ENCODE peak calls at places on chromosomes 6 and 20, in six cellular contexts. A, K, J, P, C and N are unnamed samples.

GRCh38 chr6:109393882-109394281 is 11.6 kb upstream of the CD164 start:
- DNase-seq in A (no peak), K (no peak), J (peak; percentile 22), P (no peak), C (no peak), N (no peak)

GRCh38 chr20:25057234-25058050 is 497 bp downstream of the ACSS1 start:
- DNase-seq in A (peak; percentile 85), K (peak; percentile 75), J (peak; percentile 19), P (peak; percentile 71), C (peak; percentile 59), N (peak; percentile 62)

GRCh38 chr6:73672290-73672689 is 18.5 kb upstream of the SLC17A5 start:
- DNase-seq in A (no peak), K (no peak), J (no peak), P (no peak), C (no peak), N (no peak)

GRCh38 chr6:56642366-56643261 is at the start of gene DST:
- DNase-seq in A (no peak), K (no peak), J (peak; percentile 95), P (no peak), C (no peak), N (no peak)

GRCh38 chr20:59645316-59645715 is 41.0 kb downstream of the PHACTR3 start:
- DNase-seq in A (no peak), K (no peak), J (no peak), P (no peak), C (no peak), N (no peak)

GRCh38 chr6:996271-996852 is 303.4 kb upstream of the EXOC2 start:
- DNase-seq in A (no peak), K (peak; percentile 46), J (no peak), P (no peak), C (no peak), N (no peak)

GRCh38 chr6:112035446-112035845 is 18.5 kb upstream of the CCN6 start:
- DNase-seq in A (no peak), K (no peak), J (no peak), P (no peak), C (no peak), N (no peak)

GRCh38 chr20:646868-647233 is 6.1 kb downstream of the SRXN1 start:
- DNase-seq in A (no peak), K (no peak), J (no peak), P (no peak), C (no peak), N (no peak)

GRCh38 chr6:140979642-140980091 is 1153.1 kb upstream of the GJE1 start:
- DNase-seq in A (no peak), K (peak; percentile 7), J (peak; percentile 89), P (no peak), C (no peak), N (no peak)

GRCh38 chr6:81786159-81786558 is 33.7 kb upstream of the TENT5A start:
- DNase-seq in A (no peak), K (no peak), J (no peak), P (no peak), C (no peak), N (no peak)

GRCh38 chr20:14544688-14545087 is 207.3 kb upstream of the FLRT3 start:
- DNase-seq in A (no peak), K (no peak), J (no peak), P (no peak), C (no peak), N (no peak)

GRCh38 chr6:16206595-16207037 is 31.8 kb upstream of the GMPR start:
- DNase-seq in A (peak; percentile 26), K (peak; percentile 73), J (peak; percentile 87), P (peak; percentile 67), C (no peak), N (peak; percentile 2)

GRCh38 chr6:21831531-21832291 is 238.2 kb downstream of the SOX4 start:
- DNase-seq in A (no peak), K (no peak), J (peak; percentile 55), P (peak; percentile 54), C (no peak), N (no peak)

GRCh38 chr6:20173833-20174796 is 38.2 kb downstream of the MBOAT1 start:
- DNase-seq in A (no peak), K (no peak), J (no peak), P (no peak), C (no peak), N (no peak)

GRCh38 chr20:56409946-56410345 is 2.1 kb upstream of the CASS4 start:
- DNase-seq in A (no peak), K (no peak), J (no peak), P (no peak), C (no peak), N (no peak)

GRCh38 chr20:56412473-56412790 is 372 bp downstream of the CASS4 start:
- DNase-seq in A (no peak), K (no peak), J (no peak), P (no peak), C (no peak), N (no peak)

GRCh38 chr20:56412949-56413348 is 889 bp downstream of the CASS4 start:
- DNase-seq in A (no peak), K (no peak), J (no peak), P (no peak), C (no peak), N (no peak)

GRCh38 chr20:56409521-56409920 is 2.5 kb upstream of the CASS4 start:
- DNase-seq in A (no peak), K (no peak), J (peak; percentile 94), P (no peak), C (no peak), N (no peak)

GRCh38 chr20:56411759-56412472 is at the start of gene CASS4:
- DNase-seq in A (no peak), K (no peak), J (peak; percentile 89), P (no peak), C (no peak), N (no peak)
- H3K4me3 ChIP-seq in A (peak within 1 kb of the TSS; percentile 83), K (no peak within 1 kb of the TSS), J (peak within 1 kb of the TSS; percentile 47), P (no peak within 1 kb of the TSS), C (no peak within 1 kb of the TSS), N (peak within 1 kb of the TSS; percentile 74)

DNA sequence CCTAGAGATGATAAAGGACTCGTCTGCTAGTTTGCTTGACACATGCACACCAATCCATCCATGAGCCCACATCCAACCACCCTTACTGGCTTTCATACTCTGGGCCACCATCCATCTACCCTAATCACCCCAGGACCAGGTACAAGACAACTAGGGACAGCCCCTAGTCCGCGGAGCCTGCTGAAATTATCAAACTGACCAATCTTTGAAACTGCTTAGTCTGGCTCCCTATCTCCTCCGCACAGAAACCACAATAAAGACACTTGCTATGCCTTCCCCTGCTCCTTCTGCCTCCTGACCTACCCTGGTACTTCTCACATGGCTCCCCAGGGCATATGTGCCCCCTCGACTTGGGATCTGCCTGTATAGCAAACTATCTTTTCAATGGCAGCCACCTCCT is 33.1 kb downstream of the PXDC1 start:
- DNase-seq in A (no peak), K (no peak), J (no peak), P (no peak), C (no peak), N (no peak)
- H3K4me3 ChIP-seq in A (no peak overlapping the region), K (no peak overlapping the region), J (no peak overlapping the region), P (no peak overlapping the region), C (no peak overlapping the region), N (no peak overlapping the region)

DNA sequence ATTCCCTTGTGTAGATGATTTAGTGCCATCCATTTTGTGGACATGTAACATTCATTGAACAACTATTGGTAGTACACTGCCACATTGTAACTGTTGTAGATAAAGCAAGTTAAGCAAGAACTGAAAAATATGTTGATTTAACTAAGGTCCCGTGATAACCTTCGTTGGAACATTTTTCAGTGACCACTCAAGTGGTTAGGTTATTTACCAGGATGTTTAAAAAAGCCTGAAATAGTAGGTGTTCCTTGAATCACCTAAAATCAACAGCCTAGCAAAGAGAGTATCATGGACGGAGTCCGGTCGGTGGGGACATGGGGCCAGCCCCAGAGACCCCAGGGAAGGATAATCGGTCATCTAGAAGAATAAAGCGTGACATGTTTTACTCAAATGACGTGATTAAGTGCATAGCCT is 2.6 kb downstream of the AMD1 start:
- DNase-seq in A (no peak), K (no peak), J (peak; percentile 32), P (peak; percentile 11), C (no peak), N (no peak)
- H3K4me3 ChIP-seq in A (peak overlapping the region; percentile 95), K (peak overlapping the region; percentile 94), J (peak overlapping the region; percentile 66), P (peak overlapping the region; percentile 83), C (peak overlapping the region; percentile 72), N (peak overlapping the region; percentile 83)

DNA sequence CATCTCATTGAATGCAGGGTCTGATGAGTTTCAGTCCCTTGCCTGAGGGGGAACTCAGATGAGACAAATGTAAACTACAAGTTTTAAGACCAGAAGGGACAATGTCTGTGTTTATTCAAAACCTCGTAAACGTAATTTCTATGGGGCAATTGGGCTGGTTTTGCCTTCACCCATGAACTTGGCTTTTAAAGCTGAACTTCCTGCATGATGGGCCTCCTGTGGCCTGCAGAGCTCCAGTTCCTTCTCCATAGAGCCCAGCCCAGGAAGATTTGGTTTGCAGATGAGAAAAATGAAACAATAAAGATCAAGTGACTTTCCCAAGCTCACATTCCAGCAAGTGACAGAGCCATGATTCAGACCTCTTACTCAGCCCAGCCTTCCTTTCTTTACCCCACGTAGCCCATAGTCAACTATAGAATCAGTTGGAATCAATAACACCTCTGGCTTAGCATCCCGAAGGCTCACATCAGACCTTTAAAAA is 612.3 kb downstream of the UTRN start:
- DNase-seq in A (no peak), K (no peak), J (peak; percentile 87), P (no peak), C (no peak), N (no peak)
- H3K4me3 ChIP-seq in A (no peak overlapping the region), K (no peak overlapping the region), J (no peak overlapping the region), P (no peak overlapping the region), C (no peak overlapping the region), N (no peak overlapping the region)

DNA sequence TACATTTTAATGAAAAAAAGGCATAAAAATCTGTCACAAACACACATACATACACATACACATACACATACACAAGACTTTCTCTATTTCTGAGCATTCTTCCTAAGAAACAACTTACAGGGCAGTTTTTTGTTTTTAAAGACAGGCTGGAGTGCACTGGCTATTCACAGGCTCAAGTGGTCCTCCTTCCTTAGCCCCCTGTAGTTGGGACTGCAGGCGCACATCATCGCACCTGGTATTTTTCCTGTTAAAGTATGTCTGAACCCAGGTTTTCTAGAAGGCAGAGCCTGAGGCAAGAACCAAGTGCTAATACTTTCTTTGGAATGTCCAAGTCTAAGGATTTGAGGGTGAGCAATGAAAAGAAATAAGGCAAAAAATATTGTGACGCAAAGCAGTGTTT is 41.3 kb upstream of the ELOVL5 start:
- DNase-seq in A (no peak), K (no peak), J (no peak), P (no peak), C (no peak), N (no peak)
- H3K4me3 ChIP-seq in A (no peak overlapping the region), K (no peak overlapping the region), J (no peak overlapping the region), P (no peak overlapping the region), C (no peak overlapping the region), N (no peak overlapping the region)

GRCh38 chr6:33213989-33214335 is 5.7 kb downstream of the RING1 start:
- DNase-seq in A (no peak), K (no peak), J (no peak), P (no peak), C (no peak), N (no peak)
- H3K4me3 ChIP-seq in A (no peak overlapping the region), K (peak overlapping the region; percentile 26), J (peak overlapping the region; percentile 59), P (peak overlapping the region; percentile 59), C (peak overlapping the region; percentile 44), N (peak overlapping the region; percentile 54)

GRCh38 chr6:36515844-36516243 is 31.4 kb downstream of the STK38 start:
- DNase-seq in A (no peak), K (no peak), J (no peak), P (no peak), C (no peak), N (no peak)
- H3K4me3 ChIP-seq in A (no peak overlapping the region), K (no peak overlapping the region), J (no peak overlapping the region), P (no peak overlapping the region), C (no peak overlapping the region), N (no peak overlapping the region)